ENCODE peak calls at places on chromosomes 1 and 21, in six cellular contexts. H is nucleus accumbens; G is DMS153; W is HuH-7.5; C is fibroblast of lung; T is activated CD8-positive, alpha-beta memory T cell treated with anti-CD3 and anti-CD28 coated beads, Interleukin-2, amount 10 ng/mL, durations not matched to agents 7 days and 5 days. L is an unnamed sample.

GRCh38 chr1:47635597-47635996 is 197.8 kb downstream of the FOXD2 start:
- DNase-seq in W (no peak), T (no peak), G (no peak), C (no peak), H (no peak), L (no peak)

GRCh38 chr1:178465011-178465410 is 31.8 kb downstream of the CLEC20A start:
- DNase-seq in C (peak), H (no peak), G (no peak), W (no peak), T (no peak), L (no peak)

GRCh38 chr1:40704817-40705733 is 13.6 kb downstream of the NFYC start:
- DNase-seq in W (no peak), T (no peak), H (no peak), G (no peak), C (no peak), L (no peak)

GRCh38 chr1:172990598-172991215 is 60.0 kb downstream of the TNFSF18 start:
- DNase-seq in H (no peak), T (no peak), W (no peak), G (no peak), C (peak), L (no peak)

GRCh38 chr21:44703731-44704635 is 7.0 kb downstream of the KRTAP10-12 start:
- DNase-seq in C (no peak), T (peak), H (no peak), G (no peak), W (no peak), L (no peak)

GRCh38 chr1:93629101-93630059 is 52.3 kb downstream of the BCAR3 start:
- DNase-seq in W (no peak), G (peak), C (peak), T (peak), H (no peak), L (peak)

GRCh38 chr1:156421062-156421938 is 52.3 kb downstream of the RHBG start:
- DNase-seq in W (peak), G (peak), H (peak), C (peak), T (peak), L (peak)

GRCh38 chr1:183178490-183178889 is 7.6 kb upstream of the LAMC2 start:
- DNase-seq in C (no peak), G (no peak), H (no peak), W (no peak), T (no peak), L (no peak)

GRCh38 chr1:95034506-95034905 is 38.2 kb downstream of the ALG14 start:
- DNase-seq in C (no peak), H (no peak), W (no peak), T (no peak), G (no peak), L (no peak)

GRCh38 chr1:207848234-207848633 is 62.7 kb downstream of the CD34 start:
- DNase-seq in T (peak), H (no peak), G (peak), C (peak), W (no peak), L (peak)

L was measured in heart left ventricle.